ENCODE peak calls at places on chromosomes 7 and 10, in nine cellular contexts. One of them, this sample, is unnamed.

GRCh38 chr7:29102554-29103151 is 43.7 kb downstream of the CPVL start:
- DNase-seq in stimulated activated CD4-positive, alpha-beta T cell treated with anti-CD3 and anti-CD28 coated beads, Interleukin-2, amount 100 ng/mL, for 48 hours: peak
- DNase-seq in T-cell: peak
- DNase-seq in Kasumi-1: peak
- DNase-seq in putamen: peak
- DNase-seq in M059J: peak
- DNase-seq in stimulated activated effector memory CD8-positive, alpha-beta T cell treated with anti-CD3 and anti-CD28 coated beads, Interleukin-12 subunit alpha, Interleukin-12 subunit beta, amount 100 ng/mL, for 72 hours: peak
- DNase-seq in CD4-positive, alpha-beta memory T cell: no peak
- DNase-seq in PC-3: peak
- DNase-seq in this sample: no peak

GRCh38 chr10:102230264-102230860 is 4.3 kb downstream of the ELOVL3 start:
- DNase-seq in stimulated activated CD4-positive, alpha-beta T cell treated with anti-CD3 and anti-CD28 coated beads, Interleukin-2, amount 100 ng/mL, for 48 hours: peak
- DNase-seq in stimulated activated effector memory CD8-positive, alpha-beta T cell treated with anti-CD3 and anti-CD28 coated beads, Interleukin-12 subunit alpha, Interleukin-12 subunit beta, amount 100 ng/mL, for 72 hours: peak
- DNase-seq in putamen: no peak
- DNase-seq in T-cell: peak
- DNase-seq in M059J: peak
- DNase-seq in Kasumi-1: peak
- DNase-seq in PC-3: peak
- DNase-seq in CD4-positive, alpha-beta memory T cell: no peak
- DNase-seq in this sample: peak

GRCh38 chr7:101923276-101923985 is 106.0 kb downstream of the CUX1 start:
- DNase-seq in CD4-positive, alpha-beta memory T cell: no peak
- DNase-seq in PC-3: no peak
- DNase-seq in Kasumi-1: no peak
- DNase-seq in M059J: peak
- DNase-seq in stimulated activated effector memory CD8-positive, alpha-beta T cell treated with anti-CD3 and anti-CD28 coated beads, Interleukin-12 subunit alpha, Interleukin-12 subunit beta, amount 100 ng/mL, for 72 hours: no peak
- DNase-seq in T-cell: no peak
- DNase-seq in stimulated activated CD4-positive, alpha-beta T cell treated with anti-CD3 and anti-CD28 coated beads, Interleukin-2, amount 100 ng/mL, for 48 hours: no peak
- DNase-seq in putamen: no peak
- DNase-seq in this sample: no peak

GRCh38 chr10:135601-136464 is 578 bp downstream of the ZMYND11 start:
- DNase-seq in putamen: peak
- DNase-seq in M059J: peak
- DNase-seq in PC-3: peak
- DNase-seq in T-cell: peak
- DNase-seq in stimulated activated effector memory CD8-positive, alpha-beta T cell treated with anti-CD3 and anti-CD28 coated beads, Interleukin-12 subunit alpha, Interleukin-12 subunit beta, amount 100 ng/mL, for 72 hours: peak
- DNase-seq in stimulated activated CD4-positive, alpha-beta T cell treated with anti-CD3 and anti-CD28 coated beads, Interleukin-2, amount 100 ng/mL, for 48 hours: peak
- DNase-seq in CD4-positive, alpha-beta memory T cell: peak
- DNase-seq in Kasumi-1: peak
- DNase-seq in this sample: peak

GRCh38 chr7:105521027-105521730 is 892 bp downstream of the PUS7 start:
- DNase-seq in Kasumi-1: peak
- DNase-seq in PC-3: peak
- DNase-seq in M059J: peak
- DNase-seq in putamen: peak
- DNase-seq in CD4-positive, alpha-beta memory T cell: peak
- DNase-seq in T-cell: no peak
- DNase-seq in stimulated activated CD4-positive, alpha-beta T cell treated with anti-CD3 and anti-CD28 coated beads, Interleukin-2, amount 100 ng/mL, for 48 hours: peak
- DNase-seq in stimulated activated effector memory CD8-positive, alpha-beta T cell treated with anti-CD3 and anti-CD28 coated beads, Interleukin-12 subunit alpha, Interleukin-12 subunit beta, amount 100 ng/mL, for 72 hours: peak
- DNase-seq in this sample: peak

GRCh38 chr7:112970771-112971170 is 115.9 kb downstream of the GPR85 start:
- DNase-seq in Kasumi-1: peak
- DNase-seq in stimulated activated effector memory CD8-positive, alpha-beta T cell treated with anti-CD3 and anti-CD28 coated beads, Interleukin-12 subunit alpha, Interleukin-12 subunit beta, amount 100 ng/mL, for 72 hours: no peak
- DNase-seq in stimulated activated CD4-positive, alpha-beta T cell treated with anti-CD3 and anti-CD28 coated beads, Interleukin-2, amount 100 ng/mL, for 48 hours: no peak
- DNase-seq in PC-3: peak
- DNase-seq in M059J: peak
- DNase-seq in CD4-positive, alpha-beta memory T cell: no peak
- DNase-seq in T-cell: no peak
- DNase-seq in putamen: no peak
- DNase-seq in this sample: no peak

GRCh38 chr7:414681-415560 is 104.7 kb downstream of the PDGFA start:
- DNase-seq in PC-3: no peak
- DNase-seq in putamen: no peak
- DNase-seq in M059J: no peak
- DNase-seq in CD4-positive, alpha-beta memory T cell: no peak
- DNase-seq in stimulated activated effector memory CD8-positive, alpha-beta T cell treated with anti-CD3 and anti-CD28 coated beads, Interleukin-12 subunit alpha, Interleukin-12 subunit beta, amount 100 ng/mL, for 72 hours: no peak
- DNase-seq in stimulated activated CD4-positive, alpha-beta T cell treated with anti-CD3 and anti-CD28 coated beads, Interleukin-2, amount 100 ng/mL, for 48 hours: no peak
- DNase-seq in T-cell: no peak
- DNase-seq in Kasumi-1: no peak
- DNase-seq in this sample: no peak

GRCh38 chr7:65390588-65390987 is 16.9 kb downstream of the ZNF92 start:
- DNase-seq in stimulated activated effector memory CD8-positive, alpha-beta T cell treated with anti-CD3 and anti-CD28 coated beads, Interleukin-12 subunit alpha, Interleukin-12 subunit beta, amount 100 ng/mL, for 72 hours: peak
- DNase-seq in putamen: no peak
- DNase-seq in M059J: peak
- DNase-seq in CD4-positive, alpha-beta memory T cell: no peak
- DNase-seq in stimulated activated CD4-positive, alpha-beta T cell treated with anti-CD3 and anti-CD28 coated beads, Interleukin-2, amount 100 ng/mL, for 48 hours: no peak
- DNase-seq in Kasumi-1: no peak
- DNase-seq in T-cell: no peak
- DNase-seq in PC-3: no peak
- DNase-seq in this sample: no peak

GRCh38 chr10:58712982-58713381 is 200.3 kb downstream of the BICC1 start:
- DNase-seq in PC-3: peak
- DNase-seq in CD4-positive, alpha-beta memory T cell: no peak
- DNase-seq in stimulated activated CD4-positive, alpha-beta T cell treated with anti-CD3 and anti-CD28 coated beads, Interleukin-2, amount 100 ng/mL, for 48 hours: no peak
- DNase-seq in putamen: no peak
- DNase-seq in T-cell: no peak
- DNase-seq in Kasumi-1: peak
- DNase-seq in M059J: no peak
- DNase-seq in stimulated activated effector memory CD8-positive, alpha-beta T cell treated with anti-CD3 and anti-CD28 coated beads, Interleukin-12 subunit alpha, Interleukin-12 subunit beta, amount 100 ng/mL, for 72 hours: no peak
- DNase-seq in this sample: no peak

GRCh38 chr7:133807610-133808543 is 319.3 kb upstream of the LRGUK start:
- DNase-seq in M059J: no peak
- DNase-seq in putamen: no peak
- DNase-seq in stimulated activated effector memory CD8-positive, alpha-beta T cell treated with anti-CD3 and anti-CD28 coated beads, Interleukin-12 subunit alpha, Interleukin-12 subunit beta, amount 100 ng/mL, for 72 hours: no peak
- DNase-seq in stimulated activated CD4-positive, alpha-beta T cell treated with anti-CD3 and anti-CD28 coated beads, Interleukin-2, amount 100 ng/mL, for 48 hours: no peak
- DNase-seq in CD4-positive, alpha-beta memory T cell: no peak
- DNase-seq in Kasumi-1: no peak
- DNase-seq in T-cell: no peak
- DNase-seq in PC-3: no peak
- DNase-seq in this sample: no peak